ENCODE peak calls at places on chromosomes 11 and 22, in four cellular contexts. Y, W, P and S are unnamed samples. For H3K4me1, the result is how much of the 10 kb centered on the place peaks cover.

GRCh38 chr11:133157180-133157579 is 375.1 kb downstream of the OPCML start:
- DNase-seq in Y (no peak), W (no peak), P (no peak), S (no peak)

GRCh38 chr11:93603671-93604070 is 57.8 kb upstream of the CEP295 start:
- DNase-seq in Y (no peak), W (no peak), P (no peak), S (no peak)

GRCh38 chr11:98940913-98941312 is 79.8 kb upstream of the CNTN5 start:
- DNase-seq in Y (no peak), W (no peak), P (no peak), S (no peak)

GRCh38 chr11:2296913-2297622 is 4.7 kb downstream of the C11orf21 start:
- DNase-seq in Y (no peak), W (no peak), P (no peak), S (no peak)

GRCh38 chr11:68383976-68384501 is 71.6 kb downstream of the LRP5 start:
- DNase-seq in Y (peak), W (peak), P (no peak), S (peak)

GRCh38 chr11:8060146-8060719 is 20.8 kb upstream of the TUB start:
- DNase-seq in Y (no peak), W (no peak), P (no peak), S (no peak)

GRCh38 chr11:120324932-120325810 is at the start of gene TLCD5:
- DNase-seq in Y (peak), W (peak), P (no peak), S (peak)

GRCh38 chr11:92527467-92527866 is 302.8 kb downstream of the FAT3 start:
- DNase-seq in Y (no peak), W (no peak), P (no peak), S (no peak)

GRCh38 chr11:63867511-63867910 is 28.6 kb downstream of the MARK2 start:
- DNase-seq in Y (no peak), W (no peak), P (no peak), S (no peak)

GRCh38 chr11:31487848-31488247 is 21.6 kb downstream of the IMMP1L start:
- DNase-seq in Y (no peak), W (peak), P (no peak), S (no peak)

GRCh38 chr11:66879583-66879982 is 22.7 kb downstream of the LRFN4 start:
- DNase-seq in Y (no peak), W (no peak), P (no peak), S (no peak)

GRCh38 chr11:126348806-126349582 is 6.5 kb upstream of the ST3GAL4 start:
- DNase-seq in Y (no peak), W (no peak), P (no peak), S (no peak)
- H3K4me1 ChIP-seq in Y (under half), W (under half), P (under half), S (half or more)

GRCh38 chr11:77069969-77070582 is 3.3 kb downstream of the CAPN5 start:
- DNase-seq in Y (no peak), W (no peak), P (no peak), S (no peak)

GRCh38 chr11:77071671-77072605 is 5.2 kb downstream of the CAPN5 start:
- DNase-seq in Y (no peak), W (no peak), P (no peak), S (no peak)

GRCh38 chr11:77072851-77073327 is 6.1 kb downstream of the CAPN5 start:
- DNase-seq in Y (no peak), W (no peak), P (no peak), S (no peak)

GRCh38 chr11:77069336-77069968 is 2.7 kb downstream of the CAPN5 start:
- DNase-seq in Y (no peak), W (no peak), P (no peak), S (no peak)

GRCh38 chr11:77071077-77071476 is 4.3 kb downstream of the CAPN5 start:
- DNase-seq in Y (no peak), W (no peak), P (no peak), S (no peak)
- TF ChIP-seq ESRRA in Y (no peak), W (no peak), P (no peak), S (no peak)

DNA sequence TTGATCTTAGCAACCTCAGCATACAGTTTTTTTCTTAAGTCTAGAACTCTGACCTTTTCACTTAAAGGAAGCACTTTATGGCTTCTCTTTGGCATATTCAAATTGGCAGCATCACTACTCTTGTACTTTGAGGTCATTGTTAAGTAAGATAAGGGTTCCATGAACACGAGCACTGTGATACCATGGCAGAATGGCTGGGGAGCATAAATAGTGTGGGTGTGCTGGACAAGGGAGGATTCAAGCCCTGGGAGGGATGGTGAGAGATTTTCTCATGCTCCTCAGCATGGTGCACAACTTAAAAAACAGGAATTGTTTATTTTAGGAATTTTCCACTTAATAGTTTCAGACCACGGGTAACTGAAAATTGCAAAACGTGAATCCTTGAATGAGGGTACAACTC is 111.4 kb downstream of the ATXN10 start:
- DNase-seq in Y (no peak), W (no peak), P (no peak), S (no peak)
- H3K4me1 ChIP-seq in Y (half or more), W (under half), P (under half), S (under half)

GRCh38 chr11:10580625-10581024 is 12.2 kb upstream of the LYVE1 start:
- DNase-seq in Y (no peak), W (no peak), P (no peak), S (no peak)
- TF ChIP-seq ESRRA in Y (no peak), W (no peak), P (no peak), S (no peak)

GRCh38 chr22:49935561-49935960 is 17.1 kb downstream of the CRELD2 start:
- DNase-seq in Y (no peak), W (no peak), P (no peak), S (peak)

GRCh38 chr22:49931863-49932262 is 13.4 kb downstream of the CRELD2 start:
- DNase-seq in Y (no peak), W (no peak), P (no peak), S (no peak)

GRCh38 chr22:49934144-49934890 is 15.9 kb downstream of the CRELD2 start:
- DNase-seq in Y (no peak), W (no peak), P (no peak), S (peak)

GRCh38 chr22:49934891-49935557 is 16.6 kb downstream of the CRELD2 start:
- DNase-seq in Y (no peak), W (no peak), P (no peak), S (peak)

DNA sequence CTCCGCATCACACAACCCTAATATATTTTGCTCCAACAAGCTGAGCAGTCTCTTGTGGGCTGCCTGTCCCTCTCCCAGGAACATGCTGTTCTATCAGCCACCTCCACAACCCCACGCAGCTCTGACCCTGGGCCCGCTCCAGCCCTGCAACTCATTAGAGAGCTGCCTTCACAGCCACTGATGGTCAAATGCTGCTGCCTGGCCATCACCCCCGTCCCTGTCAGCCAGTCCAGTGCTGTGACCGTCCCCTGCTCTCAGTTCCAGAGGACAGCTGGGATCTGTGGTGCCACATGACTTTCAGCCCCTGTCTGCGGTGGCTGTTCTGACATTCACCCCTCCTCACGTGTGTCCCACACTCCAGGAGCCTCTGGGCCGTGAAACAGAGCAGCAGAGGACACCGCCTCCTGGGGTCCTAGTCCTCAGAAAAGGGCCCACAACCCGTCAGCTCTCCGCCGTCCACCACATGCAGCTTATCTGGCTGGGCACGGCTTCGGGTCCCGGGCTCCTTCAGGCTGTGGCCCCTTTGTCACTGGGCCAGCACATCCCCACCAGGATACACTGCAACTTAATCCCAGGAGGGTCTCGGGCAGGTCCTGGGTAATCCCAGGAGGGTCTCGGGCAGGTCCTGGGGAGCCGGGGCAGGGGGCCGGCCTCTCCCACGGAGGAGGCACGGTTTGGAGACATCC is 14.9 kb downstream of the CRELD2 start:
- DNase-seq in Y (no peak), W (no peak), P (no peak), S (peak)
- H3K4me1 ChIP-seq in Y (under half), W (half or more), P (half or more), S (half or more)

GRCh38 chr11:316891-317291 is 3.1 kb downstream of the IFITM1 start:
- DNase-seq in Y (no peak), W (no peak), P (no peak), S (no peak)

GRCh38 chr11:316031-316701 is 2.3 kb downstream of the IFITM1 start:
- DNase-seq in Y (no peak), W (no peak), P (no peak), S (peak)

GRCh38 chr11:315051-315481 is 1.2 kb downstream of the IFITM1 start:
- DNase-seq in Y (no peak), W (peak), P (no peak), S (no peak)

GRCh38 chr11:313787-314547 is at the start of gene IFITM1:
- DNase-seq in Y (no peak), W (no peak), P (peak), S (no peak)

DNA sequence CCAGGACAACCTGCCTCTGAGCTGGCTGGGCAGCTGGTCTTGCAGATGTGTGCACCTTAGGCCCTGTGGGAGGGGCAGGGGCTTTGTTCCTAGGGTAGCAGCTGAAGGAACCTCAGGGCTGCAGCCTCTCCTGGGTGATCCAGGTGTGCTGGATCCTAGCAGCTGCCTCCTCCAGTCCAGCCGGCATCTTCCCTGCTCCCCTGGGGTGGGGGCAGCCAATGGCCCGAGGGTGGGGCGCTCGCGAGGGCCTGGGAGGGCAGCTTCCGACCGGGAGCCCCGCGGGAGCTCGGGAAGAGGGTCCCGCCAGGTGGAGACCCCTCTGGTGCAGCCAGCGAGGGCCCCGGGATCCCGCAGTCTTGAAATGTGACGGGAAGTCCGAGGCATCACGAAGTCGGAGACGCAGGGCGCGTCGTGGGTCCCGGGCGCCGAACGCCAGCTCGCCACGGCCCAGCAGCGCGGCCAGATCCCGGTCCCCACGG is 1.7 kb downstream of the IFITM1 start:
- DNase-seq in Y (no peak), W (no peak), P (no peak), S (no peak)
- TF ChIP-seq ESRRA in Y (no peak), W (no peak), P (no peak), S (no peak)

DNA sequence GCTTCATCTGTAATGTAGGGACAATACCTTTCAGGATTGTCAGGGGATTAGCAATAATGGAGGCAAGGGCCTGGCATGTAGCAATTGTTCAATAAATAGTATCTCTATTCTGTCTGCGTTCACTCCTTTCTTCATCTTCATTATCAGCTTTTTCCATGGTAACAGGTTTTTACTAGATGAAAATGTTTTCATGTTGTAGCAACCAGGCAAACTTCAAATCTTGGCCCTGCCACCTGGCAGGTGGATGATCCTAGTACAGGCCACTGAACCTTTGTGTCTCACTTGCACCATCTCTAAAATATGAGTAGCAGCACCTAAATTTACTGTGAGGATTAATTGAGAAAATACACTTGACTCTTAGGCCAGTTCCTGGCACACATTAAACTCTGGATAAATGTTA is 83.4 kb downstream of the SWAP70 start:
- DNase-seq in Y (no peak), W (no peak), P (no peak), S (no peak)
- H3K4me1 ChIP-seq in Y (under half), W (under half), P (under half), S (under half)

GRCh38 chr11:70470127-70470526 is 71.8 kb downstream of the CTTN start:
- DNase-seq in Y (no peak), W (no peak), P (peak), S (peak)
- TF ChIP-seq ESRRA in Y (no peak), W (no peak), P (no peak), S (no peak)

GRCh38 chr22:26651840-26652239 is 5.5 kb upstream of the MIAT start:
- DNase-seq in Y (no peak), W (no peak), P (no peak), S (no peak)
- H3K4me1 ChIP-seq in Y (under half), W (under half), P (under half), S (under half)

GRCh38 chr11:72410956-72411355 is 23.4 kb downstream of the CLPB start:
- DNase-seq in Y (no peak), W (no peak), P (no peak), S (no peak)

GRCh38 chr11:72413914-72414628 is 20.3 kb downstream of the CLPB start:
- DNase-seq in Y (peak), W (peak), P (no peak), S (peak)

GRCh38 chr11:72409458-72409857 is 24.9 kb downstream of the CLPB start:
- DNase-seq in Y (no peak), W (no peak), P (no peak), S (no peak)

GRCh38 chr11:72406536-72407507 is 27.5 kb downstream of the CLPB start:
- DNase-seq in Y (no peak), W (peak), P (no peak), S (no peak)

DNA sequence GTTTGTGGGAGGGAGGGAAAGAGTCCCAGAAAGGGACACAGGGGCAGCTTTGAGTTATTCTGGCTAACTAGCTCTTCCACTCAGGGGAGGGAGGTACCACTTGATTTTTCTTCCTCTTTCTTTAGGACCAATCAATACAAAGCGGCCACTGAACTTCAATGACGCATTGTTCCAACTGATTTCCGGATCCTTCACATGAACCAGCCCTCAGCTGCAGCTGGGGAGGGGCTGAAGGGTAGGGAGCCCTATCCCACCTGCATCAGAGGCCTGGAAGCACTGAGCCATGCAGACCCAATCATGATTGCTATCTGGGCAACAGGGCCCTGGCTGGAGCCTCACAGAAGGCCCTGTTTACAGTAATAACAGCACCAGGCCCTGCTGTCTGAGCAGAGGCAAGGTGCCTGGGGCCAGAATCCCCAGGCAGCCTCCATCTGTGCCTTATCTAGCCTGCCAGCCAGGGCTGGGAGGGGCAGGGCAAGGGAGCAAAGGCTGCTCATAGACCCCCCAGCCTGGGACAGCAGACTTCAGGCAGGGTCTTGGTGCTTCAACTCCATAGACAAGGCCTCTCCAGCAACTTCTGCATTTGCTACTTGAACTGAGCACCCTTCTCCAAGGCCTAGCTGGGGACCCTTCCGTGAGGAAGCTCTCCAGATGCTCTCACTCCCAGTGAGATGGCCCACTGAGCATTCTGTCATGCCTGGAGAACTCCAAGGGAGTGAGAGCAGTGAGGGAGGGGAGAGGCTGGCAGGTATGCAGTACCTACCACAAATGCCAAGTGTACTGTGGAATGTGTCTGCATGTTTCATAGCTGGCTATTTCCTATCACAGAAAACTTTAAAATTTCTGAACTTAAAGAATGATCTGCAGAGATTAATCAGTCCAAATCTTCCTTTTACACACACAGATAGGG is 22.5 kb downstream of the CLPB start:
- DNase-seq in Y (no peak), W (peak), P (no peak), S (peak)
- TF ChIP-seq ESRRA in Y (no peak), W (no peak), P (no peak), S (no peak)